ENCODE peak calls at places on chromosomes 11 and 22, in five cellular contexts. O, R, V, C and P are unnamed samples.
A peak's percentile ranks its signal among the peaks of the same experiment; 100 is the strongest.

GRCh38 chr11:68216171-68216938 is 3.3 kb upstream of the KMT5B start:
- DNase-seq in O (no peak), R (no peak), V (peak; percentile 34), C (peak; percentile 26), P (no peak)

GRCh38 chr22:19734837-19735382 is 11.6 kb downstream of the GP1BB start:
- DNase-seq in O (no peak), R (no peak), V (no peak), C (no peak), P (no peak)

GRCh38 chr11:126764221-126764620 is 236.3 kb downstream of the KIRREL3 start:
- DNase-seq in O (no peak), R (peak; percentile 39), V (no peak), C (no peak), P (no peak)

GRCh38 chr11:66070604-66071325 is 693 bp downstream of the PACS1 start:
- DNase-seq in O (no peak), R (no peak), V (peak; percentile 52), C (peak; percentile 71), P (no peak)

GRCh38 chr11:68711114-68711513 is 26.8 kb downstream of the GAL start:
- DNase-seq in O (no peak), R (no peak), V (no peak), C (no peak), P (no peak)

GRCh38 chr11:71472357-71472885 is 19.4 kb downstream of the NADSYN1 start:
- DNase-seq in O (no peak), R (no peak), V (no peak), C (no peak), P (no peak)

GRCh38 chr11:131446657-131447056 is 76.2 kb downstream of the NTM start:
- DNase-seq in O (no peak), R (no peak), V (no peak), C (no peak), P (no peak)

GRCh38 chr11:13697710-13698109 is 29.2 kb downstream of the FAR1 start:
- DNase-seq in O (no peak), R (no peak), V (no peak), C (no peak), P (no peak)

GRCh38 chr11:23497040-23497439 is 636.8 kb upstream of the CCDC179 start:
- DNase-seq in O (no peak), R (no peak), V (no peak), C (no peak), P (no peak)

GRCh38 chr22:44795701-44796630 is 43.6 kb downstream of the ARHGAP8 start:
- DNase-seq in O (no peak), R (no peak), V (no peak), C (no peak), P (no peak)

GRCh38 chr11:120335596-120335927 is 651 bp upstream of the ARHGEF12 start:
- DNase-seq in O (peak; percentile 10), R (no peak), V (no peak), C (no peak), P (no peak)

GRCh38 chr11:32374261-32374711 is 61.1 kb downstream of the WT1 start:
- DNase-seq in O (peak; percentile 36), R (no peak), V (peak; percentile 17), C (peak; percentile 13), P (no peak)

GRCh38 chr22:23786752-23787599 is at the start of gene SMARCB1:
- DNase-seq in O (peak; percentile 86), R (peak; percentile 68), V (peak; percentile 90), C (peak; percentile 92), P (peak; percentile 94)

GRCh38 chr11:44738791-44739190 is 12.0 kb downstream of the TSPAN18 start:
- DNase-seq in O (no peak), R (no peak), V (no peak), C (no peak), P (no peak)

GRCh38 chr11:46348986-46349401 is 1.7 kb downstream of the DGKZ start:
- DNase-seq in O (peak; percentile 43), R (no peak), V (no peak), C (no peak), P (no peak)

GRCh38 chr11:116736763-116737162 is 36.0 kb downstream of the BUD13 start:
- DNase-seq in O (no peak), R (no peak), V (no peak), C (no peak), P (no peak)

GRCh38 chr11:19437760-19438159 is 197.0 kb upstream of the E2F8 start:
- DNase-seq in O (no peak), R (peak; percentile 80), V (no peak), C (no peak), P (no peak)

GRCh38 chr11:108766596-108767173 is 101.8 kb downstream of the DDX10 start:
- DNase-seq in O (no peak), R (peak; percentile 85), V (no peak), C (no peak), P (no peak)

GRCh38 chr11:94513091-94513490 is 830 bp downstream of the C11orf97 start:
- DNase-seq in O (no peak), R (peak; percentile 76), V (no peak), C (no peak), P (no peak)

GRCh38 chr11:114283422-114283821 is 12.8 kb upstream of the NNMT start:
- DNase-seq in O (no peak), R (no peak), V (no peak), C (no peak), P (no peak)

GRCh38 chr22:26313291-26313690 is 115.8 kb upstream of the ASPHD2 start:
- DNase-seq in O (no peak), R (no peak), V (no peak), C (no peak), P (no peak)